ENCODE peak calls at places on chromosomes 4 and X, in nine cellular contexts. M, A, I, H, N, B, T, O and X are unnamed samples.

GRCh38 chr4:87985097-87985886 is 9.8 kb downstream of the SPP1 start:
- DNase-seq in A (no peak), O (no peak), H (peak; percentile 33), B (peak; percentile 58), I (peak; percentile 70), N (peak; percentile 44), T (no peak), M (peak; percentile 46), X (no peak)

GRCh38 chr4:64584981-64585557 is 175.8 kb upstream of the TECRL start:
- DNase-seq in M (no peak), I (peak; percentile 40), B (peak; percentile 3), N (no peak), A (no peak), O (no peak), H (no peak), T (peak; percentile 50), X (no peak)

GRCh38 chr4:41644288-41644914 is 104.1 kb downstream of the PHOX2B start:
- DNase-seq in A (peak; percentile 63), I (peak; percentile 3), N (peak; percentile 75), H (no peak), B (no peak), O (no peak), M (peak; percentile 78), T (peak; percentile 57), X (no peak)

GRCh38 chr4:122151982-122152698 is at the start of gene BLTP1:
- DNase-seq in H (peak; percentile 39), O (peak; percentile 66), I (peak; percentile 75), A (peak; percentile 80), B (peak; percentile 57), N (peak; percentile 93), M (peak; percentile 90), T (peak; percentile 94), X (no peak)

GRCh38 chrX:143664302-143664701 is 28.4 kb upstream of the SLITRK4 start:
- DNase-seq in O (no peak), N (no peak), I (no peak), M (no peak), T (peak; percentile 3), A (no peak), B (no peak), H (no peak), X (no peak)

GRCh38 chrX:31272472-31272775 is 200.6 kb upstream of the FTHL17 start:
- DNase-seq in M (no peak), H (no peak), T (no peak), A (no peak), N (no peak), I (no peak), O (no peak), B (no peak), X (no peak)

GRCh38 chr4:28686618-28687017 is 1826.0 kb downstream of the STIM2 start:
- DNase-seq in A (no peak), N (peak; percentile 8), H (peak; percentile 2), O (no peak), T (peak; percentile 10), M (peak; percentile 32), B (peak; percentile 58), I (peak; percentile 8), X (no peak)

GRCh38 chr4:4875611-4876010 is 16.1 kb downstream of the MSX1 start:
- DNase-seq in N (no peak), T (no peak), A (no peak), O (no peak), H (no peak), I (no peak), M (no peak), B (no peak), X (no peak)

GRCh38 chr4:79498282-79498681 is 90.3 kb upstream of the GK2 start:
- DNase-seq in A (no peak), H (no peak), O (no peak), I (peak; percentile 17), M (no peak), N (no peak), B (no peak), T (no peak), X (no peak)

GRCh38 chr4:172169871-172170270 is 356.7 kb downstream of the GALNTL6 start:
- DNase-seq in O (no peak), H (no peak), A (no peak), M (no peak), B (no peak), I (no peak), N (no peak), T (no peak), X (no peak)

DNA sequence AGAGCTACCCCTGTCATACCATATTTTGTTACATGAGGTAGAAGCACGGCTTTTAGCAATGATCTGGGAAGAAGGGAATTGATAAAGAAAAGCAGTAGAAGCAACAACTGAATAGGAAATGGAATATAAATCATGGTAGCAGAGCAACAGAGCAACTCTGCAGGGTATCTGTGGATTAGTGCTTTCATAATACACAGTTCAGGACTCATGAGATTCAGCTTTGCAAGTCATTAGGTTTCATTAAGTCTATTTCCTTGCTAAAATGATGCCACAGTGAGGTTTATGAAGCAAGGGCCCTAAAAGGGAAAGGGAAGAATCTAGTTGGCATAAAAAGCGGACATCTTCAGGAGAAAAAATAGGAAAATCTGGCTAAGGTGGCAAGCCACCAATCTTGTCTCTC is 45.6 kb upstream of the GRPR start:
- DNase-seq in B (no peak), O (no peak), T (no peak), A (no peak), H (no peak), N (no peak), I (no peak), M (no peak), X (no peak)
- H3K27me3 ChIP-seq in B (no peaks in the 10 kb centered on the region), O (no peaks in the 10 kb centered on the region), T (no peaks in the 10 kb centered on the region), A (peaks cover 28% of the 10 kb centered on the region), H (no peaks in the 10 kb centered on the region), N (no peaks in the 10 kb centered on the region), I (no peaks in the 10 kb centered on the region), M (no peaks in the 10 kb centered on the region), X (no peaks in the 10 kb centered on the region)

DNA sequence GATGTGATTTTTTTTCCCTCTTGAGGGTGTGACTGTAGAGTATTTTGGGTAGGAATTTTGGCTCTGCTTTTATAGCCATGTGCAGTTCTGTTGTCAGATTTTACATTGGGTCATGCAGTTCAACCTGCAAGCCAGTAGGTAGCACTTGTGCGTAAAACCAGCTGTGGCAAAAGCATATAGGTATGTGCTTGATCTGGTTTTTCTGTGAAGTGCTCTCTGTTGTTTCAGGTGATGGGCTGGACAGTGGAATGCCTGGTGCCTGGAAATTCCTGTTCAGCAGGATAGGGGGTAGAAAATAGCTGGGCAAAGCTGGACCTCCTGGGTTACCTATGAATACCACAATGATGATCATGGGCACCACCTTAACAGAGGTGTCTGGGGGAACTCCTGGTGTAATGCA is 584.2 kb upstream of the PCDH10 start:
- DNase-seq in H (no peak), M (no peak), I (peak; percentile 1), T (no peak), O (no peak), A (no peak), B (no peak), N (no peak), X (no peak)
- TF ChIP-seq POLR2AphosphoS5 in H (no peak), M (no peak), I (no peak), T (no peak), O (no peak), A (no peak), B (no peak), N (no peak), X (no peak)

DNA sequence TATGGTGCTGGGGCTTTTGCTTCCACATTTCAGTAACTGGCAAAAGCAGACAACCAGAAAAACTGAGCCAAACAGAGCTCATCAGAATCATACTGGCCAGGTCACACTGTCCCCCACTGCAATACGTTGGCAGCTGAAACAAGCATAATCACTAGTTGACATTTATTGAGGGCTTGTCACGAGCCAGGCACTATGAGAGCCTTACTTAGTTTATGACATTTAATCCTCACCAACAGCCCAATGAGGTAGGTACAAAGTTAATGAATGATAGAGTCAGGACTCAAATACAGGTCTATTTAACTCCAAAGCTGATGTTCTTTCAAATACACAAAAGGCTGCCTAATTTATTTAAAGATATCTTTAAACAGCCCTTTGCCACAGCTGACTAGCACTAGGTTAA is 174.0 kb upstream of the MBNL3 start:
- DNase-seq in N (peak; percentile 6), I (no peak), A (no peak), O (no peak), T (no peak), M (no peak), H (no peak), B (no peak), X (no peak)
- H3K27me3 ChIP-seq in N (no peaks in the 10 kb centered on the region), I (no peaks in the 10 kb centered on the region), A (peaks cover 54% of the 10 kb centered on the region), O (no peaks in the 10 kb centered on the region), T (no peaks in the 10 kb centered on the region), M (no peaks in the 10 kb centered on the region), H (no peaks in the 10 kb centered on the region), B (no peaks in the 10 kb centered on the region), X (no peaks in the 10 kb centered on the region)

GRCh38 chrX:37380920-37381319 is 31.8 kb downstream of the PRRG1 start:
- DNase-seq in H (peak; percentile 24), M (no peak), A (no peak), B (peak; percentile 55), I (peak; percentile 25), N (no peak), T (no peak), O (no peak), X (no peak)
- TF ChIP-seq POLR2AphosphoS5 in H (no peak), M (peak; percentile 37), A (no peak), B (no peak), I (no peak), N (no peak), T (no peak), O (no peak), X (no peak)

GRCh38 chr4:173503330-173504180 is 26.5 kb downstream of the HAND2 start:
- DNase-seq in M (no peak), T (no peak), H (no peak), N (no peak), O (no peak), I (no peak), B (no peak), A (no peak), X (peak; percentile 27)
- H3K27me3 ChIP-seq in M (peaks cover 100% of the 10 kb centered on the region), T (no peaks in the 10 kb centered on the region), H (no peaks in the 10 kb centered on the region), N (peaks cover 86% of the 10 kb centered on the region), O (peaks cover 6% of the 10 kb centered on the region), I (peaks cover 34% of the 10 kb centered on the region), B (no peaks in the 10 kb centered on the region), A (peaks cover 57% of the 10 kb centered on the region), X (no peaks in the 10 kb centered on the region)